ENCODE peak calls at places on chromosomes 7 and 10, in eight cellular contexts. R, O, M, T, H, Q, V and E are unnamed samples.

GRCh38 chr10:43110318-43111071 is 27.8 kb upstream of the CSGALNACT2 start:
- DNase-seq in R (no peak), O (no peak), M (no peak), T (no peak), H (no peak), Q (peak), V (no peak), E (no peak)

GRCh38 chr7:15977663-15978062 is 291.2 kb upstream of the MEOX2 start:
- DNase-seq in R (no peak), O (no peak), M (no peak), T (no peak), H (no peak), Q (no peak), V (no peak), E (no peak)

GRCh38 chr10:69839696-69840345 is 38.1 kb downstream of the COL13A1 start:
- DNase-seq in R (no peak), O (no peak), M (peak), T (no peak), H (no peak), Q (peak), V (no peak), E (no peak)

GRCh38 chr10:78927257-78927995 is 141.3 kb upstream of the ZMIZ1 start:
- DNase-seq in R (no peak), O (no peak), M (peak), T (no peak), H (no peak), Q (no peak), V (no peak), E (no peak)

GRCh38 chr10:116272497-116273221 is at the start of gene GFRA1:
- DNase-seq in R (no peak), O (no peak), M (peak), T (no peak), H (no peak), Q (no peak), V (no peak), E (no peak)

GRCh38 chr10:13890617-13891541 is 304.1 kb downstream of the PRPF18 start:
- DNase-seq in R (no peak), O (no peak), M (no peak), T (no peak), H (peak), Q (peak), V (no peak), E (no peak)

GRCh38 chr10:26697922-26698608 is 564 bp downstream of the PDSS1 start:
- DNase-seq in R (no peak), O (no peak), M (no peak), T (no peak), H (no peak), Q (no peak), V (no peak), E (no peak)

GRCh38 chr7:47596502-47597202 is 14.7 kb upstream of the TNS3 start:
- DNase-seq in R (no peak), O (no peak), M (peak), T (no peak), H (peak), Q (no peak), V (no peak), E (no peak)

GRCh38 chr7:33792547-33793105 is 112.7 kb upstream of the BMPER start:
- DNase-seq in R (no peak), O (no peak), M (no peak), T (no peak), H (no peak), Q (no peak), V (no peak), E (no peak)

GRCh38 chr10:23171232-23171876 is 20.8 kb upstream of the PTF1A start:
- DNase-seq in R (no peak), O (no peak), M (peak), T (peak), H (no peak), Q (no peak), V (no peak), E (no peak)

GRCh38 chr7:101308245-101309085 is 13.1 kb downstream of the IFT22 start:
- DNase-seq in R (no peak), O (no peak), M (peak), T (peak), H (no peak), Q (no peak), V (peak), E (no peak)

GRCh38 chr10:70585555-70586243 is 16.8 kb downstream of the PRF1 start:
- DNase-seq in R (no peak), O (no peak), M (no peak), T (no peak), H (no peak), Q (no peak), V (no peak), E (no peak)

GRCh38 chr7:1169409-1170368 is 9.7 kb upstream of the ZFAND2A start:
- DNase-seq in R (peak), O (peak), M (peak), T (no peak), H (peak), Q (peak), V (peak), E (peak)

GRCh38 chr10:69449841-69450240 is 1.4 kb upstream of the TSPAN15 start:
- DNase-seq in R (no peak), O (peak), M (peak), T (peak), H (peak), Q (peak), V (peak), E (peak)

GRCh38 chr10:20552382-20552781 is 344.7 kb downstream of the NEBL start:
- DNase-seq in R (no peak), O (no peak), M (no peak), T (no peak), H (no peak), Q (no peak), V (no peak), E (no peak)

GRCh38 chr10:58414270-58415041 is 29.2 kb downstream of the TFAM start:
- DNase-seq in R (no peak), O (no peak), M (peak), T (peak), H (peak), Q (no peak), V (no peak), E (no peak)

GRCh38 chr7:135333196-135333595 is 99.6 kb downstream of the STRA8 start:
- DNase-seq in R (no peak), O (no peak), M (no peak), T (no peak), H (no peak), Q (no peak), V (no peak), E (no peak)

GRCh38 chr7:140674356-140674800 is 1.6 kb downstream of the ADCK2 start:
- DNase-seq in R (no peak), O (no peak), M (peak), T (no peak), H (no peak), Q (no peak), V (no peak), E (no peak)

GRCh38 chr7:91082038-91082437 is 182.2 kb upstream of the FZD1 start:
- DNase-seq in R (no peak), O (no peak), M (no peak), T (no peak), H (no peak), Q (no peak), V (no peak), E (no peak)

GRCh38 chr7:151343516-151343915 is 1.9 kb downstream of the NUB1 start:
- DNase-seq in R (no peak), O (no peak), M (no peak), T (no peak), H (no peak), Q (no peak), V (no peak), E (no peak)

GRCh38 chr7:43112088-43112940 is at the start of gene HECW1:
- DNase-seq in R (no peak), O (no peak), M (no peak), T (no peak), H (peak), Q (no peak), V (no peak), E (no peak)

GRCh38 chr10:118669020-118669766 is 73.7 kb upstream of the PRLHR start:
- DNase-seq in R (no peak), O (peak), M (peak), T (peak), H (peak), Q (no peak), V (no peak), E (no peak)

GRCh38 chr7:27125986-27126394 is 4.6 kb downstream of the HOXA4 start:
- DNase-seq in R (no peak), O (no peak), M (no peak), T (no peak), H (no peak), Q (no peak), V (no peak), E (no peak)

GRCh38 chr10:43350686-43351085 is 20.8 kb upstream of the FXYD4 start:
- DNase-seq in R (no peak), O (no peak), M (no peak), T (no peak), H (no peak), Q (peak), V (no peak), E (no peak)

GRCh38 chr10:102009801-102010425 is 46.1 kb downstream of the ARMH3 start:
- DNase-seq in R (peak), O (peak), M (peak), T (peak), H (peak), Q (peak), V (no peak), E (peak)

GRCh38 chr10:110522365-110522988 is 24.8 kb downstream of the DUSP5 start:
- DNase-seq in R (no peak), O (peak), M (no peak), T (no peak), H (no peak), Q (no peak), V (no peak), E (peak)

GRCh38 chr7:156147771-156148504 is 335.7 kb upstream of the SHH start:
- DNase-seq in R (no peak), O (no peak), M (no peak), T (no peak), H (no peak), Q (no peak), V (no peak), E (no peak)

GRCh38 chr10:63042256-63042655 is 90.9 kb upstream of the NRBF2 start:
- DNase-seq in R (no peak), O (no peak), M (no peak), T (no peak), H (no peak), Q (no peak), V (no peak), E (no peak)

GRCh38 chr10:64444578-64444977 is 923.4 kb downstream of the REEP3 start:
- DNase-seq in R (no peak), O (no peak), M (no peak), T (no peak), H (peak), Q (no peak), V (no peak), E (no peak)

GRCh38 chr7:88344956-88345832 is 38.5 kb upstream of the STEAP4 start:
- DNase-seq in R (no peak), O (no peak), M (peak), T (no peak), H (peak), Q (peak), V (no peak), E (no peak)

GRCh38 chr10:119090968-119091367 is 10.4 kb upstream of the EIF3A start:
- DNase-seq in R (peak), O (peak), M (no peak), T (peak), H (no peak), Q (no peak), V (peak), E (peak)

GRCh38 chr7:151687523-151688235 is 168.0 kb upstream of the RHEB start:
- DNase-seq in R (no peak), O (no peak), M (peak), T (peak), H (no peak), Q (peak), V (no peak), E (no peak)

GRCh38 chr7:1298938-1299885 is 66.5 kb downstream of the UNCX start:
- DNase-seq in R (no peak), O (no peak), M (no peak), T (no peak), H (no peak), Q (peak), V (no peak), E (no peak)

GRCh38 chr7:107878636-107879035 is 12.3 kb upstream of the DLD start:
- DNase-seq in R (no peak), O (no peak), M (no peak), T (no peak), H (no peak), Q (no peak), V (no peak), E (no peak)

GRCh38 chr7:95772771-95773581 is 622 bp downstream of the DYNC1I1 start:
- DNase-seq in R (no peak), O (no peak), M (peak), T (no peak), H (peak), Q (peak), V (no peak), E (no peak)

GRCh38 chr10:103793920-103794883 is 61.2 kb downstream of the SH3PXD2A start:
- DNase-seq in R (no peak), O (no peak), M (peak), T (no peak), H (no peak), Q (no peak), V (no peak), E (no peak)

GRCh38 chr10:24415455-24416169 is 206.7 kb downstream of the KIAA1217 start:
- DNase-seq in R (no peak), O (no peak), M (peak), T (peak), H (peak), Q (peak), V (no peak), E (no peak)

GRCh38 chr10:100391163-100392002 is 44.4 kb downstream of the SCD start:
- DNase-seq in R (no peak), O (no peak), M (no peak), T (no peak), H (no peak), Q (no peak), V (no peak), E (no peak)

GRCh38 chr7:41918597-41918996 is 215.7 kb upstream of the INHBA start:
- DNase-seq in R (no peak), O (no peak), M (no peak), T (no peak), H (no peak), Q (no peak), V (no peak), E (no peak)